ENCODE peak calls at places on chromosomes 7 and 10, in nine cellular contexts. E is Caki2; F is HTR-8/SVneo; N is heart right ventricle; A is activated T-helper 9 cell treated with anti-CD3 and anti-CD28 coated beads, Interleukin-2, amount 50 U/mL, for 16 hours; Z is activated CD4-positive, alpha-beta T cell treated with anti-CD3 and anti-CD28 coated beads, Interleukin-2, amount 50 U/mL, for 4 hours; B is stimulated activated CD8-positive, alpha-beta memory T cell treated with anti-CD3 and anti-CD28 coated beads, Interleukin-2, amount 100 ng/mL, for 1 hour; Q is HCEC 1CT; U is NCI-H345. J is an unnamed sample.

GRCh38 chr7:51731086-51731485 is 414.5 kb upstream of the COBL start:
- DNase-seq in E (no peak), F (no peak), N (no peak), A (no peak), Z (no peak), B (no peak), Q (no peak), U (peak; percentile 10), J (no peak)

GRCh38 chr7:27602766-27603165 is 59.9 kb downstream of the HIBADH start:
- DNase-seq in E (no peak), F (no peak), N (no peak), A (no peak), Z (no peak), B (no peak), Q (no peak), U (no peak), J (no peak)

GRCh38 chr10:9297580-9297979 is 1243.1 kb downstream of the GATA3 start:
- DNase-seq in E (no peak), F (no peak), N (no peak), A (no peak), Z (no peak), B (no peak), Q (no peak), U (no peak), J (no peak)

GRCh38 chr10:86192686-86193085 is 173.9 kb downstream of the GRID1 start:
- DNase-seq in E (no peak), F (no peak), N (no peak), A (no peak), Z (no peak), B (no peak), Q (no peak), U (no peak), J (no peak)

GRCh38 chr7:159143780-159144755 is 599 bp downstream of the VIPR2 start:
- DNase-seq in E (no peak), F (no peak), N (peak; percentile 57), A (no peak), Z (no peak), B (no peak), Q (no peak), U (peak; percentile 24), J (no peak)

GRCh38 chr7:140033036-140033435 is 29.7 kb downstream of the PARP12 start:
- DNase-seq in E (no peak), F (no peak), N (no peak), A (no peak), Z (no peak), B (no peak), Q (peak; percentile 36), U (no peak), J (no peak)

GRCh38 chr10:38054361-38054797 is 39.8 kb upstream of the ZNF37A start:
- DNase-seq in E (no peak), F (no peak), N (no peak), A (no peak), Z (no peak), B (no peak), Q (peak; percentile 85), U (no peak), J (no peak)

GRCh38 chr10:12130237-12130872 is 878 bp downstream of the SEC61A2 start:
- DNase-seq in E (peak; percentile 65), F (peak; percentile 71), N (no peak), A (no peak), Z (no peak), B (no peak), Q (peak; percentile 71), U (peak; percentile 17), J (peak; percentile 19)

GRCh38 chr7:115015619-115016018 is 93.7 kb downstream of the MDFIC start:
- DNase-seq in E (peak; percentile 29), F (peak; percentile 0), N (no peak), A (no peak), Z (no peak), B (no peak), Q (peak; percentile 92), U (no peak), J (no peak)

GRCh38 chr7:28623863-28624262 is 211.5 kb downstream of the CREB5 start:
- DNase-seq in E (peak; percentile 49), F (peak; percentile 6), N (no peak), A (no peak), Z (no peak), B (no peak), Q (peak; percentile 39), U (peak; percentile 33), J (no peak)

GRCh38 chr7:50866343-50867047 is 83.8 kb upstream of the GRB10 start:
- DNase-seq in E (no peak), F (no peak), N (no peak), A (no peak), Z (no peak), B (no peak), Q (no peak), U (no peak), J (no peak)

GRCh38 chr10:46232084-46232483 is 54.7 kb upstream of the ANTXRL start:
- DNase-seq in E (no peak), F (no peak), N (no peak), A (no peak), Z (no peak), B (no peak), Q (no peak), U (no peak), J (no peak)

GRCh38 chr10:119665901-119666708 is 14.9 kb downstream of the BAG3 start:
- DNase-seq in E (no peak), F (no peak), N (no peak), A (no peak), Z (no peak), B (no peak), Q (peak; percentile 77), U (no peak), J (no peak)

GRCh38 chr7:51350195-51350896 is 33.7 kb upstream of the COBL start:
- DNase-seq in E (peak; percentile 28), F (no peak), N (no peak), A (no peak), Z (no peak), B (no peak), Q (no peak), U (peak; percentile 86), J (no peak)

GRCh38 chr7:88789480-88790064 is 6.0 kb downstream of the TEX47 start:
- DNase-seq in E (peak; percentile 8), F (no peak), N (no peak), A (no peak), Z (no peak), B (no peak), Q (peak; percentile 5), U (no peak), J (no peak)

GRCh38 chr7:151801291-151801690 is 75.6 kb downstream of the PRKAG2 start:
- DNase-seq in E (no peak), F (no peak), N (no peak), A (no peak), Z (no peak), B (no peak), Q (no peak), U (no peak), J (no peak)

GRCh38 chr7:98661607-98662006 is 44.5 kb downstream of the NPTX2 start:
- DNase-seq in E (no peak), F (no peak), N (no peak), A (no peak), Z (no peak), B (no peak), Q (no peak), U (no peak), J (no peak)

GRCh38 chr7:20269726-20270125 is 52.5 kb upstream of the MACC1 start:
- DNase-seq in E (no peak), F (no peak), N (no peak), A (no peak), Z (no peak), B (no peak), Q (peak; percentile 24), U (no peak), J (no peak)

GRCh38 chr10:67602268-67602950 is 93.6 kb downstream of the CTNNA3 start:
- DNase-seq in E (peak; percentile 41), F (peak; percentile 69), N (no peak), A (no peak), Z (no peak), B (no peak), Q (peak; percentile 91), U (no peak), J (no peak)

GRCh38 chr7:28686418-28686800 is 271.7 kb downstream of the TRIL start:
- DNase-seq in E (no peak), F (peak; percentile 25), N (no peak), A (no peak), Z (no peak), B (no peak), Q (peak; percentile 71), U (no peak), J (peak; percentile 51)

GRCh38 chr10:128044186-128044585 is 82.0 kb downstream of the MKI67 start:
- DNase-seq in E (no peak), F (no peak), N (no peak), A (no peak), Z (no peak), B (no peak), Q (no peak), U (no peak), J (no peak)

GRCh38 chr10:71584461-71584860 is 135.1 kb downstream of the C10orf105 start:
- DNase-seq in E (no peak), F (no peak), N (no peak), A (no peak), Z (no peak), B (no peak), Q (no peak), U (no peak), J (no peak)

GRCh38 chr10:129922598-129923123 is 41.4 kb downstream of the EBF3 start:
- DNase-seq in E (no peak), F (no peak), N (no peak), A (no peak), Z (no peak), B (no peak), Q (no peak), U (no peak), J (no peak)

GRCh38 chr10:102118867-102119266 is 1.3 kb downstream of the LDB1 start:
- DNase-seq in E (peak; percentile 31), F (no peak), N (peak; percentile 23), A (no peak), Z (no peak), B (no peak), Q (no peak), U (peak; percentile 4), J (no peak)

GRCh38 chr10:122460891-122461293 is 461 bp upstream of the HTRA1 start:
- DNase-seq in E (no peak), F (no peak), N (no peak), A (no peak), Z (no peak), B (no peak), Q (no peak), U (no peak), J (no peak)

GRCh38 chr7:55162476-55162875 is 143.7 kb downstream of the EGFR start:
- DNase-seq in E (no peak), F (no peak), N (no peak), A (no peak), Z (no peak), B (no peak), Q (no peak), U (no peak), J (no peak)

GRCh38 chr7:123782071-123782798 is 33.4 kb upstream of the WASL start:
- DNase-seq in E (no peak), F (no peak), N (no peak), A (no peak), Z (no peak), B (no peak), Q (no peak), U (no peak), J (peak; percentile 41)

GRCh38 chr7:6453737-6454136 is 6.0 kb upstream of the DAGLB start:
- DNase-seq in E (peak; percentile 65), F (peak; percentile 79), N (no peak), A (no peak), Z (no peak), B (no peak), Q (peak; percentile 88), U (no peak), J (no peak)

GRCh38 chr7:142088022-142088714 is 23.4 kb upstream of the MGAM2 start:
- DNase-seq in E (no peak), F (no peak), N (no peak), A (no peak), Z (no peak), B (no peak), Q (no peak), U (peak; percentile 46), J (no peak)

GRCh38 chr7:48035967-48036478 is 680 bp downstream of the C7orf57 start:
- DNase-seq in E (no peak), F (no peak), N (peak; percentile 52), A (no peak), Z (peak; percentile 1), B (no peak), Q (peak; percentile 7), U (peak; percentile 24), J (no peak)

GRCh38 chr7:80478683-80479082 is 33.2 kb downstream of the GNAT3 start:
- DNase-seq in E (peak; percentile 18), F (no peak), N (no peak), A (no peak), Z (no peak), B (no peak), Q (peak; percentile 77), U (no peak), J (no peak)